ENCODE peak calls at places on chromosomes 7 and 10, in eight cellular contexts. One of them, this sample, is unnamed.

GRCh38 chr7:50962962-50963374 is 180.3 kb upstream of the GRB10 start:
- DNase-seq in NCI-H1092: peak
- DNase-seq in AG09319: peak
- DNase-seq in glomerular endothelial cell: peak
- DNase-seq in dorsolateral prefrontal cortex: no peak
- DNase-seq in neuronal stem cell: no peak
- DNase-seq in T-helper 1 cell: no peak
- DNase-seq in T-helper 9 cell: no peak
- DNase-seq in this sample: peak

GRCh38 chr10:43114743-43115611 is 23.3 kb upstream of the CSGALNACT2 start:
- DNase-seq in T-helper 9 cell: no peak
- DNase-seq in T-helper 1 cell: no peak
- DNase-seq in AG09319: no peak
- DNase-seq in NCI-H1092: no peak
- DNase-seq in glomerular endothelial cell: no peak
- DNase-seq in dorsolateral prefrontal cortex: peak
- DNase-seq in neuronal stem cell: no peak
- DNase-seq in this sample: no peak

GRCh38 chr10:44067432-44067831 is 317.5 kb downstream of the CXCL12 start:
- DNase-seq in glomerular endothelial cell: no peak
- DNase-seq in neuronal stem cell: no peak
- DNase-seq in AG09319: no peak
- DNase-seq in T-helper 9 cell: no peak
- DNase-seq in NCI-H1092: no peak
- DNase-seq in T-helper 1 cell: no peak
- DNase-seq in dorsolateral prefrontal cortex: no peak
- DNase-seq in this sample: no peak

GRCh38 chr7:117249696-117250095 is 73.2 kb downstream of the WNT2 start:
- DNase-seq in T-helper 1 cell: no peak
- DNase-seq in dorsolateral prefrontal cortex: no peak
- DNase-seq in neuronal stem cell: no peak
- DNase-seq in AG09319: no peak
- DNase-seq in T-helper 9 cell: no peak
- DNase-seq in glomerular endothelial cell: no peak
- DNase-seq in NCI-H1092: no peak
- DNase-seq in this sample: no peak

GRCh38 chr10:6478722-6479121 is 101.4 kb downstream of the PRKCQ start:
- DNase-seq in NCI-H1092: no peak
- DNase-seq in T-helper 9 cell: no peak
- DNase-seq in neuronal stem cell: no peak
- DNase-seq in glomerular endothelial cell: no peak
- DNase-seq in T-helper 1 cell: no peak
- DNase-seq in dorsolateral prefrontal cortex: no peak
- DNase-seq in AG09319: no peak
- DNase-seq in this sample: peak

GRCh38 chr7:125516194-125516593 is 586.6 kb upstream of the POT1 start:
- DNase-seq in neuronal stem cell: no peak
- DNase-seq in glomerular endothelial cell: no peak
- DNase-seq in T-helper 1 cell: no peak
- DNase-seq in AG09319: no peak
- DNase-seq in NCI-H1092: peak
- DNase-seq in dorsolateral prefrontal cortex: no peak
- DNase-seq in T-helper 9 cell: no peak
- DNase-seq in this sample: no peak

GRCh38 chr7:156969972-156970420 is 20.5 kb downstream of the NOM1 start:
- DNase-seq in neuronal stem cell: no peak
- DNase-seq in NCI-H1092: no peak
- DNase-seq in T-helper 9 cell: no peak
- DNase-seq in dorsolateral prefrontal cortex: no peak
- DNase-seq in T-helper 1 cell: no peak
- DNase-seq in glomerular endothelial cell: no peak
- DNase-seq in AG09319: no peak
- DNase-seq in this sample: no peak

GRCh38 chr7:123666492-123666891 is 10.8 kb downstream of the LMOD2 start:
- DNase-seq in neuronal stem cell: no peak
- DNase-seq in T-helper 1 cell: no peak
- DNase-seq in glomerular endothelial cell: no peak
- DNase-seq in NCI-H1092: no peak
- DNase-seq in AG09319: no peak
- DNase-seq in dorsolateral prefrontal cortex: no peak
- DNase-seq in T-helper 9 cell: no peak
- DNase-seq in this sample: no peak

GRCh38 chr10:1229574-1229973 is 173.4 kb downstream of the WDR37 start:
- DNase-seq in neuronal stem cell: no peak
- DNase-seq in AG09319: no peak
- DNase-seq in NCI-H1092: no peak
- DNase-seq in glomerular endothelial cell: no peak
- DNase-seq in T-helper 1 cell: no peak
- DNase-seq in dorsolateral prefrontal cortex: no peak
- DNase-seq in T-helper 9 cell: no peak
- DNase-seq in this sample: no peak

This sample was measured in iPS-NIHi11.